ENCODE peak calls at places on chromosomes 3 and 15, in ten cellular contexts. P is DND-41, D is breast epithelium, C is right lobe of liver, W is PC-3, M is ascending aorta, A is adrenal gland, R is Peyer's patch, J is heart left ventricle, L is stomach. X is an unnamed sample.

GRCh38 chr3:139677341-139678155 is at the start of gene NMNAT3:
- DNase-seq in P (no peak), D (peak; percentile 76), C (peak; percentile 95), W (peak; percentile 68), M (peak; percentile 88), A (peak; percentile 91), R (peak; percentile 93), J (peak; percentile 90), L (peak; percentile 88), X (peak; percentile 67)

GRCh38 chr3:42839616-42840015 is 30.4 kb downstream of the ACKR2 start:
- DNase-seq in P (peak; percentile 28), D (no peak), C (no peak), W (peak; percentile 87), M (no peak), A (peak; percentile 31), R (no peak), J (no peak), L (peak; percentile 48), X (peak; percentile 82)

GRCh38 chr15:68376447-68377060 is 55.4 kb downstream of the ITGA11 start:
- DNase-seq in P (no peak), D (no peak), C (no peak), W (no peak), M (peak; percentile 33), A (no peak), R (no peak), J (no peak), L (no peak), X (no peak)

GRCh38 chr3:22263042-22263441 is 512.0 kb upstream of the ZNF385D start:
- DNase-seq in P (no peak), D (no peak), C (no peak), W (peak; percentile 89), M (no peak), A (no peak), R (no peak), J (no peak), L (no peak), X (no peak)

GRCh38 chr3:53046171-53047170 is 598 bp upstream of the SFMBT1 start:
- DNase-seq in P (peak; percentile 19), D (peak; percentile 61), C (peak; percentile 72), W (no peak), M (peak; percentile 76), A (peak; percentile 55), R (peak; percentile 75), J (peak; percentile 75), L (peak; percentile 53), X (peak; percentile 20)

GRCh38 chr3:183954875-183955274 is 62.8 kb downstream of the ABCC5 start:
- DNase-seq in P (no peak), D (no peak), C (no peak), W (no peak), M (no peak), A (no peak), R (no peak), J (no peak), L (no peak), X (no peak)

GRCh38 chr15:99727733-99728132 is 5.5 kb downstream of the LYSMD4 start:
- DNase-seq in P (no peak), D (no peak), C (no peak), W (no peak), M (no peak), A (no peak), R (no peak), J (no peak), L (no peak), X (no peak)

GRCh38 chr3:172538368-172539264 is 15.4 kb upstream of the TNFSF10 start:
- DNase-seq in P (no peak), D (no peak), C (no peak), W (no peak), M (no peak), A (no peak), R (no peak), J (no peak), L (no peak), X (no peak)

GRCh38 chr15:74781673-74782595 is at the start of gene CSK:
- DNase-seq in P (peak; percentile 73), D (no peak), C (peak; percentile 86), W (peak; percentile 69), M (peak; percentile 80), A (peak; percentile 82), R (peak; percentile 85), J (peak; percentile 92), L (peak; percentile 81), X (no peak)

GRCh38 chr3:105139851-105140560 is 226.7 kb upstream of the ALCAM start:
- DNase-seq in P (no peak), D (no peak), C (peak; percentile 16), W (no peak), M (no peak), A (no peak), R (no peak), J (no peak), L (no peak), X (no peak)

GRCh38 chr3:157464283-157464682 is 27.6 kb downstream of the PTX3 start:
- DNase-seq in P (no peak), D (no peak), C (no peak), W (no peak), M (no peak), A (no peak), R (no peak), J (no peak), L (no peak), X (no peak)

GRCh38 chr3:47227678-47228077 is 54.9 kb downstream of the KIF9 start:
- DNase-seq in P (no peak), D (no peak), C (no peak), W (no peak), M (no peak), A (no peak), R (no peak), J (no peak), L (no peak), X (no peak)

GRCh38 chr3:31505353-31506048 is 27.2 kb upstream of the STT3B start:
- DNase-seq in P (no peak), D (no peak), C (no peak), W (no peak), M (no peak), A (no peak), R (no peak), J (no peak), L (no peak), X (no peak)

GRCh38 chr3:62367735-62368704 is 5.3 kb downstream of the FEZF2 start:
- DNase-seq in P (no peak), D (no peak), C (no peak), W (no peak), M (no peak), A (no peak), R (no peak), J (no peak), L (no peak), X (no peak)
- H3K27me3 ChIP-seq in P (no peaks in the 10 kb centered on the region), D (peaks cover 57% of the 10 kb centered on the region), C (no peaks in the 10 kb centered on the region), W (no peaks in the 10 kb centered on the region), M (peaks cover 24% of the 10 kb centered on the region), A (peaks cover 78% of the 10 kb centered on the region), R (peaks cover 47% of the 10 kb centered on the region), J (peaks cover 75% of the 10 kb centered on the region), L (peaks cover 93% of the 10 kb centered on the region), X (peaks cover 83% of the 10 kb centered on the region)

DNA sequence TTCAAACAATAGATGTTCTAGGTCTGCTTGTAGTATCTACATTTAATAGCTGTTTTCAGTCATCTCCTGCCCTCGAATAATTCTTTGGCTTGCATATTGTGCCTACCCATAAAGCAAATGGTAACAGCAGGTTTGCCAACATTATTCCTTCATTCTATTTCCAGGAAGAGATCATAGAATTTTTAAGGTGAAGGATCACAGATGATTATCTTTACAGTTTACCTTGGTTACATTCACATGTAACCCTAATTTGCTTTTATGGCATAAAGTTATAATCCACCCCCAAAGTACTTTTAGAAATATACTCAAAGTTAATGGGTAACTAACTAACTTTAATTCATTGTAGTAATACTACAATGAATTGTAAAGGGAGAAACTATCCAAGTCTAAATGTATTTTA is 315.5 kb downstream of the NSUN3 start:
- DNase-seq in P (no peak), D (no peak), C (no peak), W (no peak), M (no peak), A (no peak), R (no peak), J (no peak), L (no peak), X (no peak)
- TF ChIP-seq CTCF in P (no peak), D (no peak), C (no peak), W (no peak), M (no peak), A (no peak), R (no peak), J (no peak), L (no peak), X (no peak)

GRCh38 chr3:170697803-170698350 is 112.0 kb upstream of the SLC7A14 start:
- DNase-seq in P (no peak), D (no peak), C (no peak), W (no peak), M (no peak), A (no peak), R (no peak), J (no peak), L (no peak), X (no peak)

GRCh38 chr3:170692720-170693119 is 106.8 kb upstream of the SLC7A14 start:
- DNase-seq in P (no peak), D (no peak), C (no peak), W (peak; percentile 66), M (no peak), A (no peak), R (no peak), J (no peak), L (no peak), X (no peak)

GRCh38 chr3:170697131-170697530 is 111.3 kb upstream of the SLC7A14 start:
- DNase-seq in P (no peak), D (no peak), C (no peak), W (no peak), M (no peak), A (no peak), R (no peak), J (no peak), L (no peak), X (no peak)

GRCh38 chr3:170699158-170700053 is 113.5 kb upstream of the SLC7A14 start:
- DNase-seq in P (no peak), D (no peak), C (no peak), W (no peak), M (no peak), A (no peak), R (no peak), J (no peak), L (no peak), X (no peak)

DNA sequence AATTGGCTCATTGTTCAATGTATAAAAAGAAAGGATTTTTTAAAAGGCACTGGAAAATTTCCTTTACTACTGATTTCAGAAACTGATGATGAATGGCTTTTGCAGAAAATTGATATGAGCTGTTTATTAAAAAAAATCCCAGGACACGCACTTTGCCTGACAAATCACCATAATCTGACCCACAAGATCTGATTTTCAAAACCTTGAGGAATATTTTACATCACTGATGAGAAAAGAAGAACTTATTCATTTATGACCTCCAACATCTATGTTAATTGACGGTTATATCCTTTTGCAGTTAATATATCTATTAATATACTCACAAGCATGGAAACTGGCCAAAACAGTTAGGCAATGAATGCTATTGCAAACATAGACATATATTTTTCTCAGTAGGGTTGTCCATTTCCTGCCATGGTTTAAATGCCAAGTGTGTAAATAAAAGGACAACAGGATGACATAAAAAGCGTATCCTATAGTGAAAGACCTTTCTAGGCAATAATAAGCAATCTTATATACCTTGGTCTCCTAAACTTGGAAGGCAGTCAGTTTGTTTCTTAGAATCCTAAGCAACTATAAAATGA is 109.7 kb upstream of the SLC7A14 start:
- DNase-seq in P (no peak), D (no peak), C (no peak), W (peak; percentile 85), M (no peak), A (no peak), R (no peak), J (no peak), L (no peak), X (no peak)
- H3K27me3 ChIP-seq in P (peaks cover 2% of the 10 kb centered on the region), D (no peaks in the 10 kb centered on the region), C (no peaks in the 10 kb centered on the region), W (no peaks in the 10 kb centered on the region), M (no peaks in the 10 kb centered on the region), A (no peaks in the 10 kb centered on the region), R (no peaks in the 10 kb centered on the region), J (no peaks in the 10 kb centered on the region), L (no peaks in the 10 kb centered on the region), X (no peaks in the 10 kb centered on the region)

GRCh38 chr15:46277994-46278885 is 643.4 kb downstream of the SQOR start:
- DNase-seq in P (no peak), D (no peak), C (no peak), W (no peak), M (no peak), A (no peak), R (no peak), J (no peak), L (no peak), X (no peak)
- TF ChIP-seq CTCF in P (no peak), D (no peak), C (no peak), W (no peak), M (no peak), A (no peak), R (no peak), J (no peak), L (no peak), X (no peak)

X was measured in tibial nerve.